ENCODE peak calls at places on chromosomes 1 and 21, in five cellular contexts. A is lower lobe of right lung, Z is retinal pigment epithelial cell, S is HFF-Myc, X is fibroblast of the aortic adventitia. M is an unnamed sample.

GRCh38 chr1:66044912-66045311 is 252.2 kb downstream of the PDE4B start:
- DNase-seq in A (no peak), Z (peak; percentile 27), S (no peak), X (no peak), M (no peak)

GRCh38 chr21:44710294-44710665 is 1.1 kb downstream of the TSPEAR start:
- DNase-seq in A (no peak), Z (no peak), S (no peak), X (no peak), M (no peak)

GRCh38 chr1:56056438-56057312 is 522.7 kb downstream of the PLPP3 start:
- DNase-seq in A (no peak), Z (peak; percentile 36), S (no peak), X (peak; percentile 67), M (peak; percentile 51)

GRCh38 chr1:67242016-67242415 is 65.7 kb upstream of the IL12RB2 start:
- DNase-seq in A (no peak), Z (no peak), S (no peak), X (no peak), M (no peak)

GRCh38 chr1:151009674-151010345 is 1.6 kb downstream of the PRUNE1 start:
- DNase-seq in A (no peak), Z (no peak), S (no peak), X (no peak), M (no peak)

GRCh38 chr1:31183927-31184554 is 55.6 kb downstream of the NKAIN1 start:
- DNase-seq in A (no peak), Z (no peak), S (no peak), X (peak; percentile 52), M (peak; percentile 40)

GRCh38 chr1:247406014-247406656 is 9.8 kb upstream of the NLRP3 start:
- DNase-seq in A (no peak), Z (no peak), S (no peak), X (no peak), M (no peak)

GRCh38 chr1:31299365-31299764 is 2.5 kb downstream of the ZCCHC17 start:
- DNase-seq in A (no peak), Z (no peak), S (no peak), X (peak; percentile 18), M (peak; percentile 18)

GRCh38 chr1:43596579-43596978 is 53.4 kb upstream of the KDM4A start:
- DNase-seq in A (no peak), Z (no peak), S (no peak), X (no peak), M (no peak)

DNA sequence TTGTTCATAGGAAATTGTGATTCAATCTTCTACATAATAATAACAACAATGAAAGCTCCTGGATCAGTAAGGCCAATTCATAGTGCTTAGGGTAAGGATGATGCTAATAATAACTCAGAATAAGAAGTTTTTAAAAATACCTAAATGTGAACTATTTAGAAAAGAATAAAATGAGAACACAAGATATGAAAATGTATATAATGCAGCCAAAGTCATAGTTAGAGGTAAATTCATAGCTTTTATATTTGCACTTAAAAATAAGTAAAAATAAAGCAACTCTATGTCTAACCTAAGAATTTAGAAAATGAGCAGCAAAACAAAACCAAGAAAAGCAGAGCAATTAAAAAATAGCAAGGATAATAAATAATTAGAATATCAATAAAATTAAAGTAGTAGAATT is 43.5 kb upstream of the JUN start:
- DNase-seq in A (no peak), Z (no peak), S (no peak), X (no peak), M (no peak)
- H3K4me3 ChIP-seq in A (no peak overlapping the region), Z (no peak overlapping the region), S (no peak overlapping the region), X (no peak overlapping the region), M (no peak overlapping the region)

GRCh38 chr1:226738421-226738994 is 574 bp downstream of the ITPKB start:
- DNase-seq in A (peak; percentile 65), Z (no peak), S (no peak), X (peak; percentile 37), M (peak; percentile 26)
- TF ChIP-seq CTCF in A (no peak), Z (no peak), S (no peak), X (peak; percentile 20), M (no peak)

DNA sequence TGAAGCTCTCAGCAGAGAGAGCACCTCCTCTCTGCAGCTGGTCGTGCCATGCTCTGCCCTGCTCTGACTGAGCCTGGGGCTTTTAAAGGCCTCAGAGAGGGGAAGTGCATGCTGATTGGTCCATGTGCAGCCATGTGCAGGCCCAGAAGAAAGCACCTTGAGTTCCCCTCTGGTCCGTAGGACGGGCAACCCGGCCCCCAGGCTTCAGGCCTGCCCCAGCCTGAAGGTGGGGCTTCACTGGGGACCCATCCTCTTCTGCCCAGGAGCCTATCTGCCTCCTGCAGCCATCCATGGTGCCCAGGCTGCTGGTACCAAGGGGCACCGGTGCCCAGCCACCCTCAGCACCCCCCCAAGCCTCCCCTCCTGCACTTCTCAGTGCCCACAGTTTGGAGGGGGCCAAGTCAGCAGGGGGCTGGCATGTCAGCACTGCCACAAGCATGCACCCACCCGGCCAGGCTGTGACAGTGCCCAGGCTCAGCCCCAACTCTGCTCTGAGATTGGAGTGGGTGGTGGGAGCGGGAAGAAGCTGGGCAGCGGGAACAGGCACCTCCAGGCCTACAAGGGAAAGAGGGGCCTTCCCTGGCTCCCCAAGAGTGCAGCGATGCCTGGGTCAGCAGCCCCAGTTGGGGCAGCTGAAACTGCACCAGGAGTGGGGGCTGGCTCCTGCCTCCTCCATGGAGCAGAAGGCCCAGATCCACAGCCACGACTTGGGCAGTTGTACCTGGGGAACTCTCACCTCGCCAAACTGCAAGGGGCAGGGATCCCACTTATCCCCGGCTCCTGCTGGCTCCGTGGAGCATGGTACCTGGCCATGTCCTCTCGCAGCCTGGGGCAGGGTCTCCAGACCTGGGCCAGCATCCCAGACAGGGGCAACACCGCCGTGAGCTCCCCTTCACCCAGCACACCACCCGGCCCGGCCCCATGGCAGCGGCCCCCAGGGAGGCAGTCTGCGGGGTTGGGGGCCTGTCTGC is 11.6 kb downstream of the COL6A2 start:
- DNase-seq in A (no peak), Z (no peak), S (no peak), X (no peak), M (no peak)
- H3K4me3 ChIP-seq in A (no peak overlapping the region), Z (no peak overlapping the region), S (no peak overlapping the region), X (no peak overlapping the region), M (no peak overlapping the region)

GRCh38 chr1:20087668-20088067 is 17.7 kb downstream of the PLA2G5 start:
- DNase-seq in A (no peak), Z (no peak), S (no peak), X (no peak), M (no peak)
- TF ChIP-seq CTCF in A (no peak), Z (peak; percentile 30), S (no peak), X (no peak), M (no peak)

GRCh38 chr1:7379445-7379971 is 391.6 kb upstream of the VAMP3 start:
- DNase-seq in A (no peak), Z (no peak), S (peak; percentile 44), X (peak; percentile 70), M (peak; percentile 49)
- H3K4me3 ChIP-seq in A (no peak overlapping the region), Z (no peak overlapping the region), S (no peak overlapping the region), X (peak overlapping the region; percentile 3), M (no peak overlapping the region)

M was measured in fibroblast of villous mesenchyme.